ENCODE peak calls at places on chromosomes 16 and 17, in six cellular contexts. C is AG04449, L is adrenal gland, W is prostate gland, M is left lung, P is foreskin fibroblast. R is an unnamed sample.

GRCh38 chr16:31215287-31216115 is 1.4 kb downstream of the PYDC1 start:
- DNase-seq in L (peak), W (peak), C (no peak), M (peak), P (peak), R (peak)

GRCh38 chr16:89358030-89359005 is 132.0 kb downstream of the ANKRD11 start:
- DNase-seq in C (no peak), W (no peak), P (no peak), L (no peak), M (no peak), R (no peak)

GRCh38 chr17:13541032-13541480 is 60.7 kb downstream of the HS3ST3A1 start:
- DNase-seq in W (no peak), C (peak), L (peak), P (peak), M (no peak), R (peak)

GRCh38 chr17:40341808-40342574 is 22.5 kb downstream of the GJD3 start:
- DNase-seq in W (peak), M (peak), C (no peak), P (peak), L (peak), R (peak)

GRCh38 chr16:88956546-88957455 is 20.2 kb downstream of the CBFA2T3 start:
- DNase-seq in C (no peak), P (no peak), W (no peak), M (no peak), L (no peak), R (no peak)

GRCh38 chr16:9297437-9298113 is 206.1 kb downstream of the HAPSTR1 start:
- DNase-seq in C (no peak), P (no peak), M (no peak), W (peak), L (peak), R (no peak)

GRCh38 chr16:16021988-16022682 is 72.7 kb downstream of the ABCC1 start:
- DNase-seq in M (peak), P (peak), L (peak), C (no peak), W (peak), R (peak)

GRCh38 chr17:63278731-63279442 is 167.2 kb downstream of the CYB561 start:
- DNase-seq in W (no peak), M (no peak), L (no peak), P (no peak), C (no peak), R (no peak)

GRCh38 chr17:59406808-59407381 is 75.4 kb downstream of the YPEL2 start:
- DNase-seq in W (no peak), P (peak), M (no peak), C (no peak), L (peak), R (peak)

GRCh38 chr17:62761884-62762283 is 46.2 kb downstream of the MARCHF10 start:
- DNase-seq in L (no peak), W (no peak), P (no peak), C (no peak), M (no peak), R (no peak)

DNA sequence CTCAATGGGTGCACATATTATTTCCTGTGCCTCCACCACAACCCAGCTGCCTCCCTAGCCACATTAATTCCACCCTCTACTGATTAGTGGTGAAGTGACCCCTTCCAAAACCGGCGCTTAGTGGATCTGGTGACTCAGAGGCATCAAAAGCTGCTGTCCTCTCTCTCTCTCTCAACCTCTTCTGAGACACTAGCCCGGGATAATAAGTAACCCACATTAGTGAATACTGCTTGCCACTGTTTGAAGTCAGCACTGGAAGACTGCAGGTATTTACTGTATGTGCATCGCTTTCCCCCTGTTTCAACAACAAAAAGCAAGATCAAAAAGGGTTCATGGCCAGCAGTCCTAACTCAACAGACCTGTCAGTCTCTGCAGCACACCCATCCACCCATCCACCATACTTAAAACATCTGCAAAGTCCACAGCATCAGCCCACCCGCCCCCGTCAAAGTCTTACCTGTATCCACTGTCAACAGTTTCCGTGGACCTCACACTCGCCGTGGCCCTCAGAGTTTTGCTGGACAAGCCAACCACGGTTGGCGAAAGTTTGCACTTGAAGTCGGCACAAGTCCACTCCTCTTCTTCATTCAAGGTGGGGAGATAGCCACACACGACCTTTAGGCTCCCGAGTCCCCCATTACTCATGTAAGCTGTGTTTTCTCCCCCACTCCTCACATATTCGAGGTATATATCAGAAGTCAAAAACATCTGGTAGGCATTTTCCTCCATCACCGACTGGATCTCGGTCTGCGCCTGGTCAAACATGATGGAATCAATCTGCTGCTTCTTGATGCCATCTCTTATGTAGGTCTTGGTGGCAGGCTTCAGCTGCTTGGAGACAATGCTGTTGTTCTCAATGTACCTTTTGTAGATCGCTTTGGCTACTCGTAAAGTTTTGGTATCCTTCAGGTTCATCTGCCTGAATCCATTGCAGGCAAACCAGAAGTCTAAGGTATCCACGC is 3.8 kb downstream of the AXIN2 start:
- DNase-seq in P (peak), M (no peak), W (no peak), L (peak), C (no peak), R (peak)
- H3K4me3 ChIP-seq in P (peak), M (no peak), W (no peak), L (no peak), C (no peak), R (peak)

GRCh38 chr17:65137076-65137935 is at the start of gene RGS9:
- DNase-seq in M (peak), L (peak), P (peak), C (no peak), W (peak), R (peak)
- TF ChIP-seq CTCF in M (peak), L (peak), P (peak), C (peak), W (peak), R (peak)

GRCh38 chr17:64780096-64781012 is 118.2 kb upstream of the SMURF2 start:
- DNase-seq in M (peak), P (peak), W (peak), C (no peak), L (peak), R (no peak)

GRCh38 chr17:64778102-64778366 is 115.9 kb upstream of the SMURF2 start:
- DNase-seq in L (no peak), P (no peak), M (no peak), C (no peak), W (no peak), R (no peak)

GRCh38 chr17:64781013-64781392 is 118.9 kb upstream of the SMURF2 start:
- DNase-seq in C (no peak), P (no peak), M (no peak), W (no peak), L (no peak), R (no peak)

GRCh38 chr17:64778367-64779290 is 116.5 kb upstream of the SMURF2 start:
- DNase-seq in C (no peak), L (no peak), P (peak), W (no peak), M (no peak), R (no peak)

GRCh38 chr17:64779344-64780095 is 117.4 kb upstream of the SMURF2 start:
- DNase-seq in M (no peak), P (no peak), L (no peak), W (no peak), C (no peak), R (no peak)
- H3K4me3 ChIP-seq in M (peak), P (no peak), L (peak), W (peak), C (no peak), R (no peak)

GRCh38 chr17:42312285-42313130 is 24.2 kb downstream of the STAT5A start:
- DNase-seq in M (peak), W (peak), C (no peak), L (peak), P (peak), R (peak)

GRCh38 chr17:42312035-42312284 is 23.7 kb downstream of the STAT5A start:
- DNase-seq in L (peak), M (no peak), W (no peak), P (no peak), C (no peak), R (no peak)

GRCh38 chr17:42311240-42312034 is 23.1 kb downstream of the STAT5A start:
- DNase-seq in P (peak), C (peak), M (peak), W (peak), L (peak), R (peak)

GRCh38 chr17:42309142-42309541 is 20.8 kb downstream of the STAT5A start:
- DNase-seq in P (no peak), L (no peak), W (no peak), M (no peak), C (no peak), R (no peak)

GRCh38 chr17:42310281-42311156 is 22.2 kb downstream of the STAT5A start:
- DNase-seq in L (peak), W (no peak), P (peak), C (no peak), M (no peak), R (no peak)
- TF ChIP-seq CTCF in L (no peak), W (no peak), P (no peak), C (no peak), M (no peak), R (no peak)

GRCh38 chr17:50161911-50162288 is 3.9 kb upstream of the SGCA start:
- DNase-seq in L (no peak), P (no peak), M (no peak), W (no peak), C (no peak), R (no peak)
- H3K4me3 ChIP-seq in L (no peak), P (peak), M (no peak), W (no peak), C (peak), R (peak)

GRCh38 chr17:50209133-50209471 is 7.7 kb upstream of the COL1A1 start:
- DNase-seq in P (no peak), C (no peak), M (no peak), L (no peak), W (no peak), R (no peak)
- TF ChIP-seq CTCF in P (no peak), C (no peak), M (no peak), L (no peak), W (no peak), R (no peak)

DNA sequence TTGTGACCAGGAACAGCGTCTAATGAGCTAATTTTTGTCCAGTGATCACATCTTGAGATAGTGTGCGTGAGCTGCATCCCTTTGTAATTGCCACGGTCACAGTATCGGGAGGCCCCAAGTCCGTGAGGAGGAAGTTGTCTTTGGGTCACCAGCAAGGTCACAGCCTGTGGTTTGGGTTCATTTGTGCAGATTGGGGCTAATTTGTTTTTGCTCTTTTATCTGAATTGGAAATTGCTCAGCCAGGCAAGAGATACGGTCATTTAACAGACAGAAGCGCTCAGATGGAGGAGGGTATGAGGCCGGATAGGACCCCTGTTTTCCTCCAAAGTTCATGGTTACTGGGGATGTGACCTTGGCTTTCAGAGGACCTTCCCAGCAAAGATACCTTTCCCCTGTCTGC is 174.1 kb downstream of the SNX29 start:
- DNase-seq in M (no peak), C (no peak), L (no peak), W (no peak), P (no peak), R (no peak)
- H3K4me3 ChIP-seq in M (no peak), C (no peak), L (no peak), W (no peak), P (no peak), R (no peak)